ENCODE peak calls at places on chromosomes 1 and 21, in eight cellular contexts. H is NB4, T is tibial artery, B is BE2C, A is brain microvascular endothelial cell, M is esophagus squamous epithelium, F is adrenal gland, X is body of pancreas. S is an unnamed sample.

GRCh38 chr1:29236993-29237905 is 927 bp downstream of the PTPRU start:
- DNase-seq in T (peak), H (peak), B (peak), A (peak), F (peak), M (no peak), X (peak), S (peak)

GRCh38 chr1:73065585-73065984 is 783.2 kb upstream of the NEGR1 start:
- DNase-seq in X (no peak), A (no peak), M (no peak), B (peak), T (no peak), F (no peak), H (no peak), S (no peak)

GRCh38 chr1:244751271-244751895 is 84.1 kb upstream of the COX20 start:
- DNase-seq in T (no peak), M (no peak), A (no peak), F (no peak), X (no peak), B (no peak), H (no peak), S (no peak)

GRCh38 chr1:61950418-61950817 is 208.1 kb downstream of the PATJ start:
- DNase-seq in A (no peak), F (no peak), H (peak), T (no peak), X (no peak), M (no peak), B (no peak), S (peak)

GRCh38 chr1:154325583-154326545 is 539 bp downstream of the ATP8B2 start:
- DNase-seq in A (peak), B (peak), M (no peak), X (peak), H (peak), F (peak), T (peak), S (peak)

GRCh38 chr1:94602312-94602711 is 60.8 kb upstream of the F3 start:
- DNase-seq in T (no peak), F (peak), H (peak), B (no peak), A (no peak), X (no peak), M (no peak), S (peak)

GRCh38 chr1:181676269-181676668 is 193.0 kb downstream of the CACNA1E start:
- DNase-seq in T (no peak), B (peak), M (no peak), A (peak), F (peak), H (peak), X (peak), S (peak)

GRCh38 chr1:43530483-43531452 is at the start of gene PTPRF:
- DNase-seq in X (peak), A (no peak), M (no peak), B (peak), H (peak), F (peak), T (no peak), S (peak)

GRCh38 chr1:150235436-150235851 is 468 bp downstream of the ANP32E start:
- DNase-seq in A (no peak), X (peak), T (no peak), B (no peak), H (peak), M (no peak), F (peak), S (peak)

GRCh38 chr1:64097859-64098258 is 105.6 kb upstream of the UBE2U start:
- DNase-seq in T (no peak), A (no peak), X (no peak), F (no peak), M (no peak), H (no peak), B (no peak), S (no peak)

GRCh38 chr21:30491963-30492428 is at the start of gene KRTAP19-3:
- DNase-seq in F (no peak), X (no peak), A (no peak), B (no peak), T (no peak), M (no peak), H (no peak), S (no peak)

GRCh38 chr21:35646606-35647005 is 413.7 kb downstream of the SETD4 start:
- DNase-seq in B (no peak), A (peak), F (peak), M (no peak), X (no peak), T (no peak), H (no peak), S (no peak)

GRCh38 chr1:11301593-11301992 is 28.6 kb downstream of the UBIAD1 start:
- DNase-seq in M (no peak), H (no peak), A (no peak), B (peak), T (no peak), F (no peak), X (no peak), S (no peak)

DNA sequence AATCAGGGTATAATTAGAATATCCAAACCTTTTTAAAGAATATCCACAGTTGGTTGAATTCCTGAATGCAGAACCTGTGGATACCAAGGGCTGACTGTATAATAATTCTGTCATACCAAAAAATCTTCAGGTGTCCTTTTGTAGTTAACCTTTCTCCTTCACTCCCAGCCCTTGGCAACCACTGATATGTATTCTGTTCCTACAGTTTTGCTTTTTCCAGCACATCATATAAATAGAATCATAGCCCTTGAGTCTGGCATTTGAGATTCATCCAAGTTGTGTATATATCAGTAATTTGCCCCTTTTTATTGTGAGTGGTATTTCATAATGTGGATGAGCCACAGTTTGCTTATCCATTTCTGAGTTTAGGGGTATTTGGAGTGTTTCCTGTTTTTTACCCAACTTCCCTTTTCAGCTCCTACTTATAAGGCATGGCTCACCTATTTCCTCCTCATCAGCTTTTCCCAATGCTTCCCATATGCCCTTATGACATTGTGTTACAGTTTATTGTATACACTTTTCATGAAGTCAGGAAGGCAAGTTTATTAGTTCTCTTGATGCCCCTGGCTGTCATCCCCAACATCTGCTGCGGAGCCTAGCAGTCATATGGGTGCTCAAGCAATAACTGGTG is 35.0 kb upstream of the AGO1 start:
- DNase-seq in A (no peak), T (no peak), B (no peak), M (no peak), X (no peak), H (peak), F (no peak), S (no peak)
- TF ChIP-seq CTCF in A (no peak), T (no peak), B (no peak), M (no peak), X (no peak), H (no peak), F (no peak), S (no peak)

GRCh38 chr1:211229365-211229759 is 29.8 kb upstream of the RCOR3 start:
- DNase-seq in M (no peak), A (no peak), T (no peak), B (no peak), H (no peak), F (no peak), X (no peak), S (no peak)
- H3K4me3 ChIP-seq in M (no peak), A (no peak), T (no peak), B (no peak), H (no peak), F (no peak), X (no peak), S (no peak)

GRCh38 chr1:45328680-45329079 is 2.0 kb downstream of the HPDL start:
- DNase-seq in F (no peak), H (no peak), T (no peak), A (no peak), B (no peak), M (no peak), X (no peak), S (no peak)
- TF ChIP-seq CTCF in F (no peak), H (no peak), T (no peak), A (no peak), B (no peak), M (no peak), X (no peak), S (no peak)

DNA sequence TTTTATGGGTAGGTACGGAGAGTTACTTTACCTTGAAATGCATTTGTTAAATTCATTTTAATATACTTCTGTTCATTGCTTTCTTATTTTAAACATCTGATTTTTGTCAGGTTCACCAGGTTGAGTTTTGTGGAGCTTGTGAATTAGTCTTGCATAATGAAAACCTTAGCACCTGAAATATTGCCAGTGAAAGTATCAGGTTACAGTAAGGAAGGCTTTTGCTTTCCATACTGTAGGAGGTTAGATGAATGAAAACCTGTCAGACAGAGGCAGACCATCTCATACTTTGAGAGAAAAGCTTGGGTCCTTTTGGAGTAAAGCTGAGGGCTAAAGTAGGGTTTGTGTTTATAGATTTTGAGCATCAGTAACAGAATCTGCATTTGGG is 34.7 kb downstream of the THRAP3 start:
- DNase-seq in H (no peak), M (no peak), A (no peak), F (no peak), B (no peak), X (no peak), T (no peak), S (no peak)
- H3K4me3 ChIP-seq in H (no peak), M (no peak), A (no peak), F (no peak), B (no peak), X (no peak), T (no peak), S (no peak)

DNA sequence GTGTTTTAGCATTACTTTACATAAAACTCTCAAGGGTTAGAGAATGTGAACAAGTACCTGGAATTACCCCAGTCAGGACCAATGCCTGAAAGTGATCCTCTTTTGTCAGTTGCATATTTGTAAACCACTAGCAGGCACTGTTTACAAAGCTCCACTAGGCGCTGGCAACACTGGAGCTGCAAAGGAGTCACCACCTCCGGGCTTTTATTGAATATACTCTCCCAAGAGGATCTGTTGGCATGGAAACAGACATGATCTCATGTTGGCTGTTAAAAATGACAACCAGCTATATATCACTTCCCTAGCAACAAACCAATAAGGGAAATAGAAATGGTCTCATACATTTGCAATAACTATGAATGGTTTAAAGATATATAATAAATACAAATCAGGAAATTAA is 116.0 kb downstream of the TTLL7 start:
- DNase-seq in M (no peak), A (peak), T (no peak), X (peak), H (peak), B (peak), F (peak), S (peak)
- TF ChIP-seq CTCF in M (peak), A (peak), T (no peak), X (no peak), H (peak), B (peak), F (no peak), S (peak)

DNA sequence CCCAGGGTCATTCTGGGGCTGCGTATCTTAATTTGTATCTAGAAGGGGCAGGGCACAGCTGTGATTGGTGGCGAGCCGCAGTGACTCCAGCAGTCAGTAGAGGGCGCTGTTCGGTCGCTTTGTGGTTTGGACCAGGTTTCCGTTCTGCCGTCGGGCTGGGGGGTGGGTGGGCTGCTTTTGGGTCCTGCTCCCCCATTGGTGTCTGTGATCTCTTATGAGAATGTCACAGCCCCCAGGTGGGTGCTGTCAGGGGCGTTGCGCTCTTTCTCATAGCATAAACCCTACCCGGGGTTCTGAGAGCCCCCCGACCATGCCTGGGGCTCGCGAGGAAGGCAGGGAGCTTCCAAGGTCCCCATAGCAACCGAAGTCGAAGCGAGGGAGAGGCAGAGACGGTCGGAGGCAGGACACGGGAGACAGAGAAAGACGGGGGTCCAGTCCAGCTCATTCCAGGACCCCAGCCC is 5.4 kb downstream of the TFF3 start:
- DNase-seq in T (no peak), B (peak), F (peak), H (peak), X (peak), A (peak), M (no peak), S (peak)
- H3K4me3 ChIP-seq in T (no peak), B (peak), F (no peak), H (no peak), X (no peak), A (no peak), M (no peak), S (no peak)

GRCh38 chr1:152880907-152881306 is 2.8 kb downstream of the SMCP start:
- DNase-seq in A (no peak), B (no peak), T (no peak), F (no peak), M (no peak), H (no peak), X (no peak), S (no peak)

GRCh38 chr1:152876827-152877226 is 1.3 kb upstream of the SMCP start:
- DNase-seq in M (no peak), F (no peak), X (no peak), T (no peak), A (no peak), H (no peak), B (no peak), S (no peak)

GRCh38 chr1:152879559-152880198 is 1.6 kb downstream of the SMCP start:
- DNase-seq in B (no peak), F (no peak), M (no peak), T (no peak), A (no peak), H (no peak), X (no peak), S (no peak)

GRCh38 chr1:152880316-152880715 is 2.2 kb downstream of the SMCP start:
- DNase-seq in X (no peak), H (no peak), F (no peak), T (no peak), B (no peak), A (no peak), M (no peak), S (no peak)

GRCh38 chr1:152878042-152878441 is at the start of gene SMCP:
- DNase-seq in F (no peak), B (peak), M (no peak), X (peak), T (no peak), A (no peak), H (peak), S (no peak)
- TF ChIP-seq CTCF in F (no peak), B (peak), M (peak), X (no peak), T (no peak), A (peak), H (peak), S (no peak)

DNA sequence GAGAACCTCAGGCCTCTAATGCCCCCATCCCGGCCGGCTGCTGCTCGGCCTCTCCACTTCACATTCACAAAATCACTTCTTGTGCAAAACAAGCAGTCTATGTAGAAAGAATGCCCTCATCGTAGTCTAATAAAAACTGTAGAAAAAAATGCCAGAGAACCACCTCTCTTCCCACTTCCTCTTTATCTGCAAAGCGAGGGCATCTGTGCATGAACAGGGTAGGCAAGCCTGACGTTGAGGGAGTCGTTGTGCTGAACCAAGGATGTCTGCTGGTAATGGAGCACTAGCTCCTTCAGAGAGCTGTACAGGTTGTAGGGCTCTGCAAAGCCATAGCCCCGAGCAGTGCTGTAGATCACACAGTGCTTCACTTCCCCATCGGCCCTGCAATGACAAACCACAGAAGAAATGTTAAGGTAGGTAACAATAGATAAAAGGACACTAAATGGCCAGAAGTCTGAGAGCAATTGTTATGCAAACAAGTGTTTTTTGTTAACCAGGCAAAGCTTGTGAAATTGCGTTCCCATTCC is 88.9 kb downstream of the PIK3R3 start:
- DNase-seq in T (no peak), F (no peak), M (no peak), X (no peak), B (no peak), A (no peak), H (peak), S (no peak)
- H3K4me3 ChIP-seq in T (no peak), F (no peak), M (no peak), X (no peak), B (no peak), A (no peak), H (no peak), S (no peak)

DNA sequence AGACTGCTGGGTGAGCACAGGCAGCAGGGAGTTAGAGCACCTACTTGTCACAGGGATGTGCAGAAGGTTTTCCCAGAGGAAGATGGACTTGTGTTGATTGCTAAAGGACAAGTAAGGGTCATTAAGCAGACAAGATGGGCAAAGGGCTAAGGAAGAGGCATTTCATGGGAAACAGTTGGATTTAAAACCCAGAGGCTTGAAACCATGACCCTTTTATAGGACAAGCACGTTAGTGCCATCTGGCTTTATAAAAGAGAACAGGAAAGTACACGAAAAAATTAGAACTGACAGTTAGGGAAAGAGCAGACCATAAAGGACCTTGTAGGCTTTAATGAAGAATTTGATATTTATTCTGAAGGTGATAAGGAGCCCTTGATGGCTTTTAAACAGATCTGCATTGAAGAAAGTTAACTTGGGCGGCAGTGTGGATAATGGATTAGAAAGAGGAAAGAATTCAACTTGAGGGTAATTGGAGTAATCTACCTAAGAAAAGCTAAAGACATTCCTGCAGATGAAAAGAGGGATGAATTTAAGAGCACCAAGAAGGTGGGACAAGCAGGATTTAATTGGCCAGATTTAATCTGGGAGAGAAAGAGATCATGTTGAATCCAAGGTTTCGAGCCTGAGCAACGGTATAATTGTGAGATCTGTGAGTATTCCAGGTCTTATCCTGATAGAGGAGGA is 68.6 kb downstream of the ZC3H11B start:
- DNase-seq in A (no peak), T (no peak), X (no peak), F (no peak), M (no peak), B (no peak), H (no peak), S (peak)
- TF ChIP-seq CTCF in A (no peak), T (no peak), X (no peak), F (no peak), M (no peak), B (no peak), H (no peak), S (no peak)